ENCODE peak calls at places on chromosomes 4 and X, in five cellular contexts. One of them, this sample, is unnamed.

GRCh38 chr4:113404167-113404571 is 354.7 kb downstream of the ANK2 start:
- DNase-seq in OCI-LY7: no peak
- DNase-seq in gastrocnemius medialis: no peak
- DNase-seq in cardiac muscle cell: no peak
- DNase-seq in mesenchymal stem cell: no peak
- DNase-seq in this sample: no peak

GRCh38 chrX:53594354-53594753 is 92.2 kb downstream of the HUWE1 start:
- DNase-seq in OCI-LY7: no peak
- DNase-seq in gastrocnemius medialis: no peak
- DNase-seq in cardiac muscle cell: no peak
- DNase-seq in mesenchymal stem cell: peak; percentile 44
- DNase-seq in this sample: no peak

GRCh38 chr4:8393593-8394038 is 46.9 kb downstream of the ACOX3 start:
- DNase-seq in OCI-LY7: no peak
- DNase-seq in gastrocnemius medialis: peak; percentile 86
- DNase-seq in cardiac muscle cell: no peak
- DNase-seq in mesenchymal stem cell: peak; percentile 96
- DNase-seq in this sample: peak; percentile 93

GRCh38 chr4:3318561-3319021 is 25.8 kb downstream of the RGS12 start:
- DNase-seq in OCI-LY7: no peak
- DNase-seq in gastrocnemius medialis: no peak
- DNase-seq in cardiac muscle cell: peak; percentile 30
- DNase-seq in mesenchymal stem cell: no peak
- DNase-seq in this sample: no peak

GRCh38 chr4:76758290-76758882 is 139.6 kb downstream of the SOWAHB start:
- DNase-seq in OCI-LY7: peak; percentile 14
- DNase-seq in gastrocnemius medialis: no peak
- DNase-seq in cardiac muscle cell: peak; percentile 51
- DNase-seq in mesenchymal stem cell: peak; percentile 80
- DNase-seq in this sample: no peak

GRCh38 chrX:119729408-119730201 is 28.8 kb upstream of the SOWAHD start:
- DNase-seq in OCI-LY7: peak; percentile 71
- DNase-seq in gastrocnemius medialis: peak; percentile 31
- DNase-seq in cardiac muscle cell: peak; percentile 64
- DNase-seq in mesenchymal stem cell: peak; percentile 84
- DNase-seq in this sample: no peak

GRCh38 chr4:152776352-152776751 is 3.2 kb downstream of the TIGD4 start:
- DNase-seq in OCI-LY7: no peak
- DNase-seq in gastrocnemius medialis: no peak
- DNase-seq in cardiac muscle cell: no peak
- DNase-seq in mesenchymal stem cell: no peak
- DNase-seq in this sample: no peak

GRCh38 chrX:71210829-71211228 is 12.2 kb upstream of the GJB1 start:
- DNase-seq in OCI-LY7: no peak
- DNase-seq in gastrocnemius medialis: no peak
- DNase-seq in cardiac muscle cell: no peak
- DNase-seq in mesenchymal stem cell: no peak
- DNase-seq in this sample: no peak

GRCh38 chrX:47235691-47236103 is 2.9 kb downstream of the USP11 start:
- DNase-seq in OCI-LY7: no peak
- DNase-seq in gastrocnemius medialis: no peak
- DNase-seq in cardiac muscle cell: no peak
- DNase-seq in mesenchymal stem cell: peak; percentile 86
- DNase-seq in this sample: no peak

GRCh38 chr4:88102029-88102428 is 56.4 kb downstream of the ABCG2 start:
- DNase-seq in OCI-LY7: no peak
- DNase-seq in gastrocnemius medialis: no peak
- DNase-seq in cardiac muscle cell: no peak
- DNase-seq in mesenchymal stem cell: no peak
- DNase-seq in this sample: no peak

GRCh38 chrX:135740683-135741149 is 27.3 kb downstream of the CT45A3 start:
- DNase-seq in OCI-LY7: peak; percentile 5
- DNase-seq in gastrocnemius medialis: no peak
- DNase-seq in cardiac muscle cell: no peak
- DNase-seq in mesenchymal stem cell: no peak
- DNase-seq in this sample: no peak

GRCh38 chrX:48493890-48494364 is 14.9 kb upstream of the PORCN start:
- DNase-seq in OCI-LY7: no peak
- DNase-seq in gastrocnemius medialis: no peak
- DNase-seq in cardiac muscle cell: peak; percentile 52
- DNase-seq in mesenchymal stem cell: peak; percentile 52
- DNase-seq in this sample: no peak

GRCh38 chr4:2787230-2788100 is 5.4 kb upstream of the SH3BP2 start:
- DNase-seq in OCI-LY7: peak; percentile 72
- DNase-seq in gastrocnemius medialis: peak; percentile 50
- DNase-seq in cardiac muscle cell: no peak
- DNase-seq in mesenchymal stem cell: no peak
- DNase-seq in this sample: no peak

GRCh38 chr4:183806341-183806740 is 98.8 kb upstream of the STOX2 start:
- DNase-seq in OCI-LY7: no peak
- DNase-seq in gastrocnemius medialis: no peak
- DNase-seq in cardiac muscle cell: no peak
- DNase-seq in mesenchymal stem cell: no peak
- DNase-seq in this sample: no peak

GRCh38 chr4:103478210-103478609 is 241.6 kb downstream of the TACR3 start:
- DNase-seq in OCI-LY7: no peak
- DNase-seq in gastrocnemius medialis: no peak
- DNase-seq in cardiac muscle cell: no peak
- DNase-seq in mesenchymal stem cell: no peak
- DNase-seq in this sample: no peak

GRCh38 chrX:72314242-72314641 is 8.5 kb upstream of the CITED1 start:
- DNase-seq in OCI-LY7: no peak
- DNase-seq in gastrocnemius medialis: no peak
- DNase-seq in cardiac muscle cell: no peak
- DNase-seq in mesenchymal stem cell: no peak
- DNase-seq in this sample: peak; percentile 34

GRCh38 chr4:183504930-183505555 is at the start of gene ING2:
- DNase-seq in OCI-LY7: no peak
- DNase-seq in gastrocnemius medialis: peak; percentile 24
- DNase-seq in cardiac muscle cell: peak; percentile 76
- DNase-seq in mesenchymal stem cell: peak; percentile 88
- DNase-seq in this sample: peak; percentile 93

GRCh38 chr4:57102050-57102564 is 8.1 kb downstream of the IGFBP7 start:
- DNase-seq in OCI-LY7: no peak
- DNase-seq in gastrocnemius medialis: peak; percentile 46
- DNase-seq in cardiac muscle cell: peak; percentile 85
- DNase-seq in mesenchymal stem cell: peak; percentile 90
- DNase-seq in this sample: no peak

GRCh38 chr4:129342820-129343219 is 246.9 kb downstream of the C4orf33 start:
- DNase-seq in OCI-LY7: no peak
- DNase-seq in gastrocnemius medialis: no peak
- DNase-seq in cardiac muscle cell: no peak
- DNase-seq in mesenchymal stem cell: peak; percentile 91
- DNase-seq in this sample: no peak

GRCh38 chr4:120319230-120319761 is 252.6 kb upstream of the MAD2L1 start:
- DNase-seq in OCI-LY7: no peak
- DNase-seq in gastrocnemius medialis: no peak
- DNase-seq in cardiac muscle cell: no peak
- DNase-seq in mesenchymal stem cell: peak; percentile 43
- DNase-seq in this sample: no peak

GRCh38 chr4:123350191-123350544 is 46.4 kb upstream of the SPRY1 start:
- DNase-seq in OCI-LY7: peak; percentile 82
- DNase-seq in gastrocnemius medialis: no peak
- DNase-seq in cardiac muscle cell: peak; percentile 46
- DNase-seq in mesenchymal stem cell: no peak
- DNase-seq in this sample: no peak

GRCh38 chrX:623599-624323 is 6.8 kb upstream of the SHOX start:
- DNase-seq in OCI-LY7: no peak
- DNase-seq in gastrocnemius medialis: no peak
- DNase-seq in cardiac muscle cell: no peak
- DNase-seq in mesenchymal stem cell: no peak
- DNase-seq in this sample: peak; percentile 37

GRCh38 chr4:86664959-86665358 is 70.8 kb downstream of the PTPN13 start:
- DNase-seq in OCI-LY7: no peak
- DNase-seq in gastrocnemius medialis: no peak
- DNase-seq in cardiac muscle cell: no peak
- DNase-seq in mesenchymal stem cell: peak; percentile 80
- DNase-seq in this sample: no peak

GRCh38 chr4:56874166-56874565 is 33.5 kb upstream of the REST start:
- DNase-seq in OCI-LY7: no peak
- DNase-seq in gastrocnemius medialis: no peak
- DNase-seq in cardiac muscle cell: peak; percentile 23
- DNase-seq in mesenchymal stem cell: no peak
- DNase-seq in this sample: no peak

GRCh38 chr4:5912614-5913019 is 19.7 kb upstream of the CRMP1 start:
- DNase-seq in OCI-LY7: no peak
- DNase-seq in gastrocnemius medialis: no peak
- DNase-seq in cardiac muscle cell: no peak
- DNase-seq in mesenchymal stem cell: no peak
- DNase-seq in this sample: no peak

GRCh38 chr4:71417150-71417549 is 78.3 kb downstream of the SLC4A4 start:
- DNase-seq in OCI-LY7: no peak
- DNase-seq in gastrocnemius medialis: no peak
- DNase-seq in cardiac muscle cell: peak; percentile 82
- DNase-seq in mesenchymal stem cell: no peak
- DNase-seq in this sample: no peak

DNA sequence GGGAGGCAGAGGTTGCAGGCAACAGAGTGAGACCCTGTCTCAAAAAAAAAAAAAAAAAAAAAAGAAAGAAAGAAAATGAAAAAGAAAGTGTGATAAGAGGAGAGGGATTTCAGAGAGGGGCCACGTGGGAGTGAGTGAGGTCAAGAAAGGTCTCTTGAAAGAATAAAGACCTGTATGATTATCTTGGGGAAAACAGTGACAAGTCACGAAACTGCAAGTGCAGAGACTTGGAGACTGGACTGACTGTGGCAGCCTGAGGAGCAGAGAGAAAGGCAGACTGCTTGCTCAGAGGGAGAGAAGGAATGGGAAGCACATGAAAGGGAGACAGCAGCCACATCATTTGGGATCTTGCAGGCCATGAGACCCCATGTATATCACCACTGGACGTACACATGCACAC is 207.1 kb upstream of the TBL1X start:
- DNase-seq in OCI-LY7: no peak
- DNase-seq in gastrocnemius medialis: no peak
- DNase-seq in cardiac muscle cell: no peak
- DNase-seq in mesenchymal stem cell: no peak
- DNase-seq in this sample: no peak
- H3K27ac ChIP-seq in OCI-LY7: no peak overlapping the region
- H3K27ac ChIP-seq in gastrocnemius medialis: no peak overlapping the region
- H3K27ac ChIP-seq in cardiac muscle cell: no peak overlapping the region
- H3K27ac ChIP-seq in mesenchymal stem cell: no peak overlapping the region
- H3K27ac ChIP-seq in this sample: no peak overlapping the region

GRCh38 chr4:145533011-145533410 is 51.4 kb downstream of the SMAD1 start:
- DNase-seq in OCI-LY7: no peak
- DNase-seq in gastrocnemius medialis: no peak
- DNase-seq in cardiac muscle cell: no peak
- DNase-seq in mesenchymal stem cell: no peak
- DNase-seq in this sample: no peak
- H3K27ac ChIP-seq in OCI-LY7: no peak overlapping the region
- H3K27ac ChIP-seq in gastrocnemius medialis: peak overlapping the region; percentile 32
- H3K27ac ChIP-seq in cardiac muscle cell: no peak overlapping the region
- H3K27ac ChIP-seq in mesenchymal stem cell: no peak overlapping the region
- H3K27ac ChIP-seq in this sample: no peak overlapping the region

GRCh38 chr4:139887962-139888735 is 222.5 kb downstream of the MGST2 start:
- DNase-seq in OCI-LY7: no peak
- DNase-seq in gastrocnemius medialis: no peak
- DNase-seq in cardiac muscle cell: no peak
- DNase-seq in mesenchymal stem cell: no peak
- DNase-seq in this sample: peak; percentile 84
- H3K27ac ChIP-seq in OCI-LY7: no peak overlapping the region
- H3K27ac ChIP-seq in gastrocnemius medialis: no peak overlapping the region
- H3K27ac ChIP-seq in cardiac muscle cell: peak overlapping the region; percentile 2
- H3K27ac ChIP-seq in mesenchymal stem cell: peak overlapping the region; percentile 57
- H3K27ac ChIP-seq in this sample: peak overlapping the region; percentile 68

GRCh38 chr4:14592950-14593349 is 409.3 kb upstream of the CPEB2 start:
- DNase-seq in OCI-LY7: no peak
- DNase-seq in gastrocnemius medialis: no peak
- DNase-seq in cardiac muscle cell: no peak
- DNase-seq in mesenchymal stem cell: no peak
- DNase-seq in this sample: no peak

GRCh38 chr4:14596437-14596836 is 405.8 kb upstream of the CPEB2 start:
- DNase-seq in OCI-LY7: no peak
- DNase-seq in gastrocnemius medialis: no peak
- DNase-seq in cardiac muscle cell: no peak
- DNase-seq in mesenchymal stem cell: no peak
- DNase-seq in this sample: no peak

DNA sequence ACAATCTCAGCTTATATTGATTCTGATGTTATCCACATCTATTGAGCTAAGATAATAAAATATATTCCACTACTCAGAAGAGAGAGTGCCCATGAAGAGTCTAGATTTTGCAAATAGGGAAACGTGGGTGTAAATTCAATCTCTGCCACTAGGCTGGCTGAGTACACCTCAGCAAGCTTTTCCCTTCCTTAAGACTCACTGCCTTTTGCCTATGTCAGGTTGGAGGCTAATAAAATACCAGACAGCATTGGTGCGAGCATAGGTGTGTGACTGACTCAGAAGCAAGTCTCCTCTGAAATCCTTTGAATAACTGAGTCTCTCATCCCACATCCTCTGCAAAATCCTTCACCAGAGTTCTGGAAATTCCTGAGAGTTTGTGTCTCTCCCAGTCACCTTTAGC is 405.4 kb upstream of the CPEB2 start:
- DNase-seq in OCI-LY7: no peak
- DNase-seq in gastrocnemius medialis: no peak
- DNase-seq in cardiac muscle cell: no peak
- DNase-seq in mesenchymal stem cell: no peak
- DNase-seq in this sample: no peak
- H3K27ac ChIP-seq in OCI-LY7: no peak overlapping the region
- H3K27ac ChIP-seq in gastrocnemius medialis: no peak overlapping the region
- H3K27ac ChIP-seq in cardiac muscle cell: no peak overlapping the region
- H3K27ac ChIP-seq in mesenchymal stem cell: no peak overlapping the region
- H3K27ac ChIP-seq in this sample: no peak overlapping the region

DNA sequence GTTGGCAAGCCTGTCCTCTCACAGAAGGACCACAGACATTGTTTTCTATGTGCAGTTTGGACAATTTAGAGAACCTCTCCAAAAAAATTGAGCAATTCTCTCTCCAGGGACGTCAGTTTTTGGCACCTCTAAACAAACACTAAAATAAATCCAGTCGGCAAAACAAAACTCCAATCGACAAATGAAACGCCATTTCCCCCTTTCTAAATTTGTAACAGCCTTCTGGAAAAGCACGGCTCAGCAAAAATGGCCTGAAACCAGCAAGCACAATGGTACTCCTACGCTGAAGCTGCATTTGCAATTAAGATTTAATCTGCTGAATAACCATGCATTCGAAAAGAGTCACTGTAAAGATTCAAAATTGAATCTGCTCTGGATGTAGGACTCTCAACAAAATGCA is 79.7 kb upstream of the MAP3K15 start:
- DNase-seq in OCI-LY7: no peak
- DNase-seq in gastrocnemius medialis: no peak
- DNase-seq in cardiac muscle cell: no peak
- DNase-seq in mesenchymal stem cell: no peak
- DNase-seq in this sample: no peak
- H3K27ac ChIP-seq in OCI-LY7: no peak overlapping the region
- H3K27ac ChIP-seq in gastrocnemius medialis: no peak overlapping the region
- H3K27ac ChIP-seq in cardiac muscle cell: no peak overlapping the region
- H3K27ac ChIP-seq in mesenchymal stem cell: no peak overlapping the region
- H3K27ac ChIP-seq in this sample: no peak overlapping the region

DNA sequence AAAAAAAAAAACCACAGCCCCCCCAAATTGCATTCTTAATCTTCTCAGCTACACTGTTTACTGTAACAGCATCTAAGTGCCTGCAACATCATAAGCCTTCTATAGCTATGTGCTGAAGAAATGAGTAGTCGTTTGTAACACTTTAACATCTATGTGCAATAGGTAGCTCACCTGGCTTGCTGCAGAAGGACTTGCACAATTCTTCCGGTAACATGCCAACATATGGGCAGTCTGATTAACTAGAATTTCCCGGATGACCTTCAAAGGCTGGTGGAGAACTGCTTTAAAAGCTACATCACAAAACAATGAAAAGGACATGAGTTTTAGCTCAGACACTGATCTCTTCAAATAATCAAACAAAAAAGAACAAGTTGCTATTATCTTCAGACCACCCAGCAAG is 52.9 kb downstream of the METTL14 start:
- DNase-seq in OCI-LY7: no peak
- DNase-seq in gastrocnemius medialis: no peak
- DNase-seq in cardiac muscle cell: no peak
- DNase-seq in mesenchymal stem cell: no peak
- DNase-seq in this sample: no peak
- H3K27ac ChIP-seq in OCI-LY7: no peak overlapping the region
- H3K27ac ChIP-seq in gastrocnemius medialis: no peak overlapping the region
- H3K27ac ChIP-seq in cardiac muscle cell: no peak overlapping the region
- H3K27ac ChIP-seq in mesenchymal stem cell: no peak overlapping the region
- H3K27ac ChIP-seq in this sample: no peak overlapping the region